ENCODE peak calls at places on chromosomes 2 and 18, in four cellular contexts. A is HEK293T, Y is GM12878, E is HepG2. R is an unnamed sample.

GRCh38 chr18:25077933-25078707 is 273.8 kb downstream of the ZNF521 start:
- DNase-seq in A (no peak), Y (no peak), E (no peak), R (no peak)

GRCh38 chr2:106970471-106971261 is 84.7 kb upstream of the ST6GAL2 start:
- DNase-seq in A (no peak), Y (no peak), E (no peak), R (no peak)

GRCh38 chr2:159564081-159564480 is 52.3 kb downstream of the BAZ2B start:
- DNase-seq in A (no peak), Y (no peak), E (no peak), R (no peak)

GRCh38 chr2:45224996-45225380 is 215.7 kb upstream of the SIX2 start:
- DNase-seq in A (no peak), Y (no peak), E (no peak), R (no peak)

GRCh38 chr2:112774536-112775285 is 9.6 kb downstream of the IL1A start:
- DNase-seq in A (no peak), Y (no peak), E (no peak), R (no peak)

GRCh38 chr2:233800231-233800630 is 22.1 kb downstream of the MROH2A start:
- DNase-seq in A (no peak), Y (no peak), E (no peak), R (no peak)

GRCh38 chr2:215874418-215874817 is 138.9 kb downstream of the MREG start:
- DNase-seq in A (no peak), Y (no peak), E (no peak), R (no peak)

GRCh38 chr2:73984922-73985317 is 210 bp downstream of the TET3 start:
- DNase-seq in A (peak), Y (no peak), E (peak), R (no peak)

GRCh38 chr18:79439201-79440023 is 43.7 kb downstream of the NFATC1 start:
- DNase-seq in A (peak), Y (no peak), E (no peak), R (peak)

GRCh38 chr2:62826141-62826540 is 120.6 kb downstream of the EHBP1 start:
- DNase-seq in A (no peak), Y (no peak), E (no peak), R (no peak)

GRCh38 chr2:240989451-240990265 is 8.8 kb upstream of the SNED1 start:
- DNase-seq in A (peak), Y (no peak), E (peak), R (peak)

GRCh38 chr2:40452-40851 is 5.9 kb downstream of the FAM110C start:
- DNase-seq in A (no peak), Y (no peak), E (no peak), R (no peak)

GRCh38 chr2:27809761-27810241 is 38.3 kb downstream of the MRPL33 start:
- DNase-seq in A (no peak), Y (no peak), E (no peak), R (no peak)

GRCh38 chr2:70498054-70498453 is 55.6 kb downstream of the TGFA start:
- DNase-seq in A (peak), Y (no peak), E (peak), R (no peak)

GRCh38 chr2:26670171-26670570 is 22.4 kb upstream of the KCNK3 start:
- DNase-seq in A (no peak), Y (no peak), E (no peak), R (no peak)

GRCh38 chr2:219001100-219001576 is 7.9 kb upstream of the CRYBA2 start:
- DNase-seq in A (no peak), Y (no peak), E (no peak), R (no peak)

GRCh38 chr2:11007331-11007909 is 95.7 kb downstream of the KCNF1 start:
- DNase-seq in A (no peak), Y (no peak), E (no peak), R (no peak)

GRCh38 chr2:232352511-232353091 is 25.9 kb upstream of the ALPP start:
- DNase-seq in A (no peak), Y (no peak), E (no peak), R (no peak)

GRCh38 chr2:217756375-217757107 is 246.3 kb downstream of the TNS1 start:
- DNase-seq in A (peak), Y (no peak), E (peak), R (peak)
- TF ChIP-seq TARDBP in A (no peak), Y (no peak), E (no peak), R (no peak)

GRCh38 chr18:568731-569130 is 11.4 kb upstream of the CETN1 start:
- DNase-seq in A (no peak), Y (no peak), E (no peak), R (no peak)

GRCh38 chr18:572499-573289 is 7.5 kb upstream of the CETN1 start:
- DNase-seq in A (no peak), Y (no peak), E (peak), R (no peak)

GRCh38 chr18:573385-573784 is 6.8 kb upstream of the CETN1 start:
- DNase-seq in A (no peak), Y (no peak), E (peak), R (no peak)

GRCh38 chr18:567119-567518 is 13.1 kb upstream of the CETN1 start:
- DNase-seq in A (no peak), Y (no peak), E (no peak), R (no peak)

DNA sequence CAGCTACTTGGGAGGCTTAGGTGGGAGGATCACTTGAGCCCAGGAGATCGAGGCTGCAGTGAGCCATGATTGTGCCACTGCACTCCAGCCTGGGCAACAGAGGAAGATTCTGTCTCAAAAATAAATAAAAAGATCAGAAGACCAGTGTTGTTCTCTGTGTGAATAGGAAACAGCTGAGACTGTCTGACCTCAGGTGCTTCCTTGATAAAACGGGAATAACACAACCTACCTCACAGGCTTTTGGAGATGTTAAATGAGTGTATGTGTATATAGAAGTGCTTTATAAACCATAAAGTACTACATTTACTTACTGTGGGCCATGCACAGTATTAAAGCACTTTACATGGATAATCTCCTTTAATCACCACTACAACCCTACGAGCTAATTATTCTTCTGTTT is 9.9 kb upstream of the CETN1 start:
- DNase-seq in A (no peak), Y (no peak), E (no peak), R (no peak)
- TF ChIP-seq TARDBP in A (no peak), Y (no peak), E (no peak), R (no peak)

GRCh38 chr18:55764382-55764781 is 176.4 kb upstream of the TCF4 start:
- DNase-seq in A (no peak), Y (no peak), E (no peak), R (no peak)

GRCh38 chr18:55762424-55762823 is 174.4 kb upstream of the TCF4 start:
- DNase-seq in A (no peak), Y (no peak), E (no peak), R (no peak)

GRCh38 chr18:55768255-55768654 is 180.3 kb upstream of the TCF4 start:
- DNase-seq in A (no peak), Y (no peak), E (no peak), R (no peak)

GRCh38 chr18:55763805-55764204 is 175.8 kb upstream of the TCF4 start:
- DNase-seq in A (no peak), Y (no peak), E (no peak), R (no peak)

DNA sequence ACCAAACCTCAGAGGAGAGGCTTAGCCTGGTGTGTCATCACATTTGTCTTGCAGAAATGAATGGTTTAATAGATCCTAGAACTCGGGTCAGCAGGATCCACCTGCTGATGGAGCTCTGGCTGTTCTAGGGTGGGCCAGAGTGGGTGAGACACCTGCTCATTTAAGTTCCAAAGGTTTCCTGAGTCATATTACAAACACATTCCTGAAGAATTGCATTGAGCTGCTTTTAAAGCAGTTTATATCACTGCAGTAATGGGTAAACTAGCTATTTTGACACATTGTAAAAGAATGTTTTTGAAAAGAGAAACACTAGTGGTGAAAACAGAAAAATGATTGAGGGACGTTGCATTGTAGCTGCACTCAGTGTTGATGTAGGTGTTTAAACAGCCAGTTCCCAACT is 175.3 kb upstream of the TCF4 start:
- DNase-seq in A (no peak), Y (no peak), E (no peak), R (no peak)
- TF ChIP-seq TARDBP in A (no peak), Y (no peak), E (no peak), R (no peak)

DNA sequence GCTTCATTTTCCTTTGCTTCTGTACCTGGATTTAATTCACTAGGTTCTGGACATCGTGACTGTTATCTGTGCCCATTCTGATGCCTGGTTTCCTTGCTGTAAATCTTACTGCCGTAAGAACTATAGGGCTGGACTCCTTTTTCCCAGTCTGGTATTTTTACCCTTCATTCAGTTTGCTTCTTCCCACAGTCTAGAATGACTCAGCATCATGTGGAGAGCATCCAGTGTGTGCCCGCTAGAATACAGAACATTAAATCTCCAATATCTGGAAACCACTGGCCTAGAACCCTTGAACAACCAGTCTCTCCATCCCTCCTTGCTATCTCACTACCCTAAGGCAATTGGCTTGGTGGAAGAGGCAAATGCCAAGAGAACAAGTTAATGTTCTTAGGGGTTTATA is 1075.4 kb upstream of the ZEB2 start:
- DNase-seq in A (no peak), Y (no peak), E (no peak), R (peak)
- TF ChIP-seq TARDBP in A (no peak), Y (no peak), E (no peak), R (no peak)

DNA sequence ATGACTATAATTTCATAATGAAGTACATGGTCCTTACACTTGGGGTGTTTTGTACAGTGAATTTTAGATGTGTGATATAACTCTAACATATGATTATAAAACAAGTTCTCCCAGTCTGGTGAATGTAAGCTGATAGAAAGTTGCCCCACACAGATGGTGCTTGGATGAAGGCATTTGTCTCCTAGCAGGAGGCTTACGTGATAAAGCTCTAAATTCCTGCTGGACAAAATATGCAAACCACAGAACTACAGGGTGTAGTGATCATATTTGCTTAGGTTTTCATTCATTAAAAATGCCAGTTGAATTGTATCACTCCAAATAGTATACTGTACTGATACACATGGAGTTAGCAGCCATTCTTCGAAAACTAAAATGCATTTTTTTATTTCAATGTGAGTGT is 85.5 kb downstream of the DSC3 start:
- DNase-seq in A (no peak), Y (no peak), E (no peak), R (no peak)
- TF ChIP-seq TARDBP in A (no peak), Y (no peak), E (no peak), R (no peak)

GRCh38 chr18:63159590-63159989 is 160.0 kb downstream of the BCL2 start:
- DNase-seq in A (no peak), Y (peak), E (no peak), R (no peak)
- TF ChIP-seq TARDBP in A (no peak), Y (no peak), E (no peak), R (no peak)

DNA sequence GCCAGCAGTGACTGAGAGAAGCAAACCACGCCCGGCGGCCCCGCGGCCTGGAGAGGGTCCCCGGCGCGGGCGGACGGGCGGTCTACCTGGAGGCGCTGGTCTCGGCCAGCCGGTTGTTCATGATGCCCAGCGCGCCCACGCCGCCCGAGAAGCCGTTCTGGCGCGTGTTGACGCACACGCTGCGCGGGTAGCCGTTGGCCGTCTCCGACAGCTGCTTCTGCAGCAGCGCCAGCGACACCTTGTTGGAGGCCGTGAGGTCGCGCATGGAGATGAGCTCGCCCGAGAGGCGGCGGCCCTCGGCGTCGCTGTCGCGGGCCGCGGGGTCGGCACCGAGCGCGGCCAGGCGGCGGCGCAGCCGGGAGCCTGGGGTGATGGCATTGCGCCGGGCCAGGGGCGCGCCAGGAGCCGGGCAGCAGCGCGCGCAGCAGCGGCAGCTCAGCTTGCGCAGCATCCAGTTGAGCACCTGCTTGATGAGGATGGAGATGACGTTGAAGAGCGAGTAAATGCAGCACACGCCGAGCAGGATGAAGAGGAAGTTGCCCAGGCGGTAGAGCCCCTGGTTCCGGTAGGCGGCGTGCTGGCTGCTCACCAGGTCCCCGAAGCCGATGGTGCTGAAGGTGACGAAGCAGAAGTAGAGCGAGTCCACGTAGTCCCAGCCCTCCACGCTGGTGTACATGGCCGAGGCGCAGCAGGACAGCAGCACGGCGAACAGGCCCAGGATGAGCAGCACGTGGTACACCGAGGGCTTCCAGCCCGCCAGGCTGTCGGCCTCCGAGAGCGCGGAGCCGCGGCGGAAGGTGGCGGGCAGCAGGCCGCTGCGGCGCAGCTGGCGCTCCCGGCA is 118.1 kb downstream of the MSH2 start:
- DNase-seq in A (no peak), Y (peak), E (no peak), R (no peak)
- TF ChIP-seq TARDBP in A (no peak), Y (peak), E (no peak), R (no peak)

GRCh38 chr2:83650897-83651296 is 808.2 kb downstream of the SUCLG1 start:
- DNase-seq in A (no peak), Y (no peak), E (no peak), R (no peak)
- TF ChIP-seq TARDBP in A (no peak), Y (no peak), E (no peak), R (no peak)

GRCh38 chr2:100776445-100776844 is 43.5 kb upstream of the NPAS2 start:
- DNase-seq in A (no peak), Y (no peak), E (no peak), R (no peak)
- TF ChIP-seq TARDBP in A (no peak), Y (no peak), E (no peak), R (no peak)